ENCODE peak calls at places on chromosome 2, in five cellular contexts. C is K562, T is GM12878, W is HepG2, V is SK-N-SH. X is an unnamed sample.
A peak's percentile ranks its signal among the peaks of the same experiment; 100 is the strongest.

GRCh38 chr2:179410552-179411356 is 146.1 kb upstream of the SESTD1 start:
- DNase-seq in W (peak; percentile 77), C (peak; percentile 59), V (peak; percentile 48), T (no peak), X (peak; percentile 62)

GRCh38 chr2:204585930-204586329 is 40.7 kb downstream of the PARD3B start:
- DNase-seq in C (no peak), V (no peak), T (no peak), W (no peak), X (no peak)

GRCh38 chr2:196275646-196276352 is 104.4 kb upstream of the STK17B start:
- DNase-seq in T (no peak), V (no peak), W (no peak), C (peak; percentile 31), X (peak; percentile 24)

GRCh38 chr2:199955007-199955338 is 318 bp downstream of the TYW5 start:
- DNase-seq in T (peak; percentile 23), C (no peak), V (no peak), W (peak; percentile 64), X (no peak)

GRCh38 chr2:163157891-163158511 is 319.4 kb upstream of the KCNH7 start:
- DNase-seq in V (no peak), T (no peak), W (no peak), C (no peak), X (no peak)

GRCh38 chr2:166147883-166148282 is 20.1 kb upstream of the SCN1A start:
- DNase-seq in W (peak; percentile 36), V (no peak), T (no peak), C (no peak), X (no peak)

GRCh38 chr2:240250985-240251847 is 110.8 kb upstream of the OTOS start:
- DNase-seq in W (peak; percentile 94), V (peak; percentile 50), C (peak; percentile 93), T (no peak), X (peak; percentile 80)

GRCh38 chr2:219569041-219569440 is 2.3 kb downstream of the OBSL1 start:
- DNase-seq in T (no peak), C (no peak), W (no peak), V (no peak), X (no peak)

GRCh38 chr2:236682651-236683422 is 113.2 kb downstream of the ACKR3 start:
- DNase-seq in W (no peak), C (no peak), V (no peak), T (no peak), X (no peak)

GRCh38 chr2:124704056-124704644 is 679.1 kb downstream of the CNTNAP5 start:
- DNase-seq in C (no peak), W (no peak), T (no peak), V (no peak), X (no peak)

GRCh38 chr2:173187911-173188788 is 112.5 kb downstream of the MAP3K20 start:
- DNase-seq in V (no peak), W (no peak), C (peak; percentile 41), T (no peak), X (no peak)

GRCh38 chr2:102449370-102449974 is 23.6 kb upstream of the SLC9A4 start:
- DNase-seq in W (peak; percentile 23), C (peak; percentile 70), T (no peak), V (peak; percentile 23), X (peak; percentile 28)

GRCh38 chr2:46050027-46050426 is 247.2 kb upstream of the EPAS1 start:
- DNase-seq in W (no peak), V (no peak), C (no peak), T (no peak), X (no peak)

GRCh38 chr2:100801402-100801801 is 18.5 kb upstream of the NPAS2 start:
- DNase-seq in W (no peak), T (no peak), V (no peak), C (no peak), X (peak; percentile 29)

GRCh38 chr2:143345887-143346612 is 216.8 kb downstream of the ARHGAP15 start:
- DNase-seq in W (no peak), T (no peak), C (no peak), V (no peak), X (no peak)

GRCh38 chr2:175640655-175641054 is 361.4 kb downstream of the LNPK start:
- DNase-seq in C (no peak), V (no peak), T (no peak), W (peak; percentile 56), X (no peak)

GRCh38 chr2:170818294-170819104 is 1.8 kb downstream of the GAD1 start:
- DNase-seq in T (no peak), V (no peak), W (no peak), C (no peak), X (no peak)

GRCh38 chr2:147910990-147911473 is 66.2 kb downstream of the ACVR2A start:
- DNase-seq in T (peak; percentile 21), C (peak; percentile 68), W (peak; percentile 54), V (no peak), X (no peak)

GRCh38 chr2:237858294-237859081 is 935 bp upstream of the RAMP1 start:
- DNase-seq in T (peak; percentile 11), W (peak; percentile 78), C (peak; percentile 62), V (peak; percentile 86), X (peak; percentile 72)

GRCh38 chr2:138536740-138537139 is 35.2 kb downstream of the SPOPL start:
- DNase-seq in T (no peak), W (no peak), V (no peak), C (no peak), X (no peak)

GRCh38 chr2:159153063-159153462 is 133.4 kb downstream of the WDSUB1 start:
- DNase-seq in C (no peak), T (no peak), W (no peak), V (no peak), X (no peak)

GRCh38 chr2:190786404-190787166 is 94.0 kb upstream of the GLS start:
- DNase-seq in C (no peak), W (no peak), V (no peak), T (no peak), X (no peak)

GRCh38 chr2:65214843-65215242 is 12.8 kb upstream of the ACTR2 start:
- DNase-seq in V (no peak), T (no peak), W (no peak), C (no peak), X (no peak)

GRCh38 chr2:65213035-65213434 is 14.6 kb upstream of the ACTR2 start:
- DNase-seq in T (no peak), W (no peak), V (no peak), C (no peak), X (no peak)

GRCh38 chr2:65215946-65216345 is 11.7 kb upstream of the ACTR2 start:
- DNase-seq in C (no peak), V (no peak), T (no peak), W (no peak), X (no peak)

GRCh38 chr2:65212619-65213018 is 15.0 kb upstream of the ACTR2 start:
- DNase-seq in W (no peak), T (no peak), C (no peak), V (no peak), X (no peak)

DNA sequence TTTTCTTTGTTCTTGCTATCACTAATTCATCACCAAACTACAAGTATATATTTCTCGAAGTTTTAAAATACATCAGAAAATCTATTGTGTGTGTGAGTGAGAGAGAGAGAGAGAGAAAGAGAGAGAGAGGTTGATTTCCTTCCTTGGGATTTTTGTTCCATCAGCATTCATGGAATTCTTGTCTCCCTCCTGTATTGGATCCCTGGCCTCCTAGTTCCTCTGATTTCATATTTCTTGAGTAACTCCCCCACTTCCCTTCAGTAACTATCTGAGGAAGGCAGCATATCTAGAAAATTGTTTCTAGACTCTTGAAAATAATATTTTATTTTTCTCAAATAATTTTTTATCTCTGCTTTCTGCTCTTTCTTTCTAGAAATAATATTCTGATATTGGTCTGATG is 13.3 kb upstream of the ACTR2 start:
- DNase-seq in W (no peak), T (no peak), C (no peak), V (no peak), X (no peak)
- TF ChIP-seq REST in W (no peak), T (no peak), C (no peak), V (no peak), X (no peak)

GRCh38 chr2:151407281-151407680 is 2.4 kb upstream of the RIF1 start:
- DNase-seq in W (no peak), C (no peak), T (no peak), V (no peak), X (no peak)

GRCh38 chr2:151408788-151409600 is 708 bp upstream of the RIF1 start:
- DNase-seq in V (no peak), W (no peak), T (no peak), C (no peak), X (no peak)

GRCh38 chr2:151405376-151405775 is 4.3 kb upstream of the RIF1 start:
- DNase-seq in V (no peak), T (no peak), W (no peak), C (no peak), X (no peak)

GRCh38 chr2:151409601-151410484 is at the start of gene RIF1:
- DNase-seq in C (peak; percentile 98), W (peak; percentile 92), T (peak; percentile 45), V (peak; percentile 93), X (peak; percentile 97)

GRCh38 chr2:151410485-151410833 is 757 bp downstream of the RIF1 start:
- DNase-seq in C (peak; percentile 77), W (peak; percentile 50), V (peak; percentile 54), T (no peak), X (peak; percentile 40)
- TF ChIP-seq SMC3 in C (no peak), W (no peak), V (no peak), T (no peak), X (no peak)

DNA sequence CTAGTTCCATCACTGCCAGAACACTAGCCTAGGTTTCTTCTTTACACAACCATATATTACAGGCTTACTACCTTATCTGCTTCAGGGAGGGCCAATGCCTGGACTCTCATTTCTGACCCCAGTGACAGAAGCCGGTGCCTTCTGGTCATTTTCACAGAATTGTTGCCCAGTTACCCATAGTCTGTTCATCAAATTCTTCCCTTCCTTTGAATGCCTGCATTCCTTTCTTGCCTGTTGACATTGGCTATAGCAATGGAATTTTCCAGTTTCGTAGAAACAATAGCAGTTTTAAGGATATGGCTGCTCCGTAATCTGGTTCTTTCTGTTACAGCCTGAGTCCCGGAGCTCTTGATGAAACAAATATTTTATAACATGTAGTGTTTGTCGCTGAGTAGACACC is 13.1 kb upstream of the LCLAT1 start:
- DNase-seq in T (no peak), W (peak; percentile 47), C (no peak), V (no peak), X (no peak)
- TF ChIP-seq REST in T (no peak), W (no peak), C (no peak), V (no peak), X (no peak)

DNA sequence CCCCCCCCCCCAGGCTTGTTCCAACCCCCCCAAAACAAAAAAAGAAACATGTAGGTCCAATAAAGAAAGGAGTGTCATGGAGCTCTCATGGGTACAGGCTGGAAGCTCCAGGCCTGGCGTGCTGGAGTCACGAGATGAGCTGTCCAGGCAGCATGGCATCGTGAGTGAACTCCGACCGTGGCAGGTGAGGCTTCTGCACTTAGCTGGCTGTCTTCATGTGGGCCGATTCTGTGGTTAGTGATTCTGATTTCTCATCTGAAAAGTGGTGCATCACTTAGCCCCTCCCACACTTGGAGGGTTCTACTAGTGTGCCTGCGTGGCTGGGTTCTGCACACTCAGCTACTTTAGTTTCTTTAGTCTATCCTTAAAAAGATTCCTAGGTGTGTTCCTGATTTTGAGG is 126.4 kb upstream of the MGAT5 start:
- DNase-seq in W (no peak), T (no peak), C (no peak), V (no peak), X (no peak)
- TF ChIP-seq SMC3 in W (no peak), T (no peak), C (no peak), V (no peak), X (no peak)

GRCh38 chr2:42961385-42961800 is 169.0 kb upstream of the HAAO start:
- DNase-seq in C (no peak), V (no peak), T (no peak), W (no peak), X (no peak)
- TF ChIP-seq REST in C (no peak), V (no peak), T (no peak), W (no peak), X (no peak)